ENCODE peak calls at places on chromosomes 5 and 9, in nine cellular contexts. One of them, this sample, is unnamed.

GRCh38 chr5:61394078-61394701 is 62.1 kb downstream of the ZSWIM6 start:
- DNase-seq in neural crest cell: no peak
- DNase-seq in SW480: no peak
- DNase-seq in cardiac muscle cell: no peak
- DNase-seq in CD8-positive, alpha-beta memory T cell: no peak
- DNase-seq in germinal center: no peak
- DNase-seq in ecto neural progenitor cell: no peak
- DNase-seq in cardiac fibroblast: no peak
- DNase-seq in stimulated activated CD8-positive, alpha-beta memory T cell treated with anti-CD3 and anti-CD28 coated beads, Interleukin-15, amount 100 ng/mL, for 1 hour: no peak
- DNase-seq in this sample: no peak

GRCh38 chr5:147911427-147911826 is 5.1 kb upstream of the C5orf46 start:
- DNase-seq in neural crest cell: no peak
- DNase-seq in SW480: no peak
- DNase-seq in cardiac muscle cell: no peak
- DNase-seq in CD8-positive, alpha-beta memory T cell: no peak
- DNase-seq in germinal center: no peak
- DNase-seq in ecto neural progenitor cell: no peak
- DNase-seq in cardiac fibroblast: no peak
- DNase-seq in stimulated activated CD8-positive, alpha-beta memory T cell treated with anti-CD3 and anti-CD28 coated beads, Interleukin-15, amount 100 ng/mL, for 1 hour: no peak
- DNase-seq in this sample: no peak

GRCh38 chr5:10634056-10634455 is 70.2 kb downstream of the ANKRD33B start:
- DNase-seq in neural crest cell: no peak
- DNase-seq in SW480: no peak
- DNase-seq in cardiac muscle cell: no peak
- DNase-seq in CD8-positive, alpha-beta memory T cell: no peak
- DNase-seq in germinal center: peak; percentile 64
- DNase-seq in ecto neural progenitor cell: no peak
- DNase-seq in cardiac fibroblast: no peak
- DNase-seq in stimulated activated CD8-positive, alpha-beta memory T cell treated with anti-CD3 and anti-CD28 coated beads, Interleukin-15, amount 100 ng/mL, for 1 hour: no peak
- DNase-seq in this sample: no peak

GRCh38 chr5:12242960-12243888 is 339.0 kb upstream of the CTNND2 start:
- DNase-seq in neural crest cell: no peak
- DNase-seq in SW480: no peak
- DNase-seq in cardiac muscle cell: no peak
- DNase-seq in CD8-positive, alpha-beta memory T cell: no peak
- DNase-seq in germinal center: no peak
- DNase-seq in ecto neural progenitor cell: no peak
- DNase-seq in cardiac fibroblast: no peak
- DNase-seq in stimulated activated CD8-positive, alpha-beta memory T cell treated with anti-CD3 and anti-CD28 coated beads, Interleukin-15, amount 100 ng/mL, for 1 hour: no peak
- DNase-seq in this sample: no peak

GRCh38 chr5:178483620-178484019 is 106.6 kb downstream of the COL23A1 start:
- DNase-seq in neural crest cell: no peak
- DNase-seq in SW480: no peak
- DNase-seq in cardiac muscle cell: no peak
- DNase-seq in CD8-positive, alpha-beta memory T cell: no peak
- DNase-seq in germinal center: no peak
- DNase-seq in ecto neural progenitor cell: no peak
- DNase-seq in cardiac fibroblast: no peak
- DNase-seq in stimulated activated CD8-positive, alpha-beta memory T cell treated with anti-CD3 and anti-CD28 coated beads, Interleukin-15, amount 100 ng/mL, for 1 hour: peak; percentile 3
- DNase-seq in this sample: peak; percentile 90

GRCh38 chr5:174916227-174916626 is 191.8 kb downstream of the MSX2 start:
- DNase-seq in neural crest cell: no peak
- DNase-seq in SW480: no peak
- DNase-seq in cardiac muscle cell: no peak
- DNase-seq in CD8-positive, alpha-beta memory T cell: no peak
- DNase-seq in germinal center: no peak
- DNase-seq in ecto neural progenitor cell: no peak
- DNase-seq in cardiac fibroblast: no peak
- DNase-seq in stimulated activated CD8-positive, alpha-beta memory T cell treated with anti-CD3 and anti-CD28 coated beads, Interleukin-15, amount 100 ng/mL, for 1 hour: no peak
- DNase-seq in this sample: no peak

GRCh38 chr5:100780376-100780870 is 122.7 kb downstream of the ST8SIA4 start:
- DNase-seq in neural crest cell: no peak
- DNase-seq in SW480: no peak
- DNase-seq in cardiac muscle cell: no peak
- DNase-seq in CD8-positive, alpha-beta memory T cell: no peak
- DNase-seq in germinal center: peak; percentile 41
- DNase-seq in ecto neural progenitor cell: no peak
- DNase-seq in cardiac fibroblast: no peak
- DNase-seq in stimulated activated CD8-positive, alpha-beta memory T cell treated with anti-CD3 and anti-CD28 coated beads, Interleukin-15, amount 100 ng/mL, for 1 hour: no peak
- DNase-seq in this sample: peak; percentile 44

GRCh38 chr9:68709291-68709970 is 4.4 kb downstream of the PIP5K1B start:
- DNase-seq in neural crest cell: no peak
- DNase-seq in SW480: no peak
- DNase-seq in cardiac muscle cell: no peak
- DNase-seq in CD8-positive, alpha-beta memory T cell: no peak
- DNase-seq in germinal center: no peak
- DNase-seq in ecto neural progenitor cell: no peak
- DNase-seq in cardiac fibroblast: no peak
- DNase-seq in stimulated activated CD8-positive, alpha-beta memory T cell treated with anti-CD3 and anti-CD28 coated beads, Interleukin-15, amount 100 ng/mL, for 1 hour: no peak
- DNase-seq in this sample: no peak

GRCh38 chr5:15555176-15555575 is 55.2 kb downstream of the FBXL7 start:
- DNase-seq in neural crest cell: no peak
- DNase-seq in SW480: no peak
- DNase-seq in cardiac muscle cell: no peak
- DNase-seq in CD8-positive, alpha-beta memory T cell: no peak
- DNase-seq in germinal center: no peak
- DNase-seq in ecto neural progenitor cell: no peak
- DNase-seq in cardiac fibroblast: no peak
- DNase-seq in stimulated activated CD8-positive, alpha-beta memory T cell treated with anti-CD3 and anti-CD28 coated beads, Interleukin-15, amount 100 ng/mL, for 1 hour: no peak
- DNase-seq in this sample: no peak

GRCh38 chr5:6745706-6746217 is 32.5 kb downstream of the TENT4A start:
- DNase-seq in neural crest cell: no peak
- DNase-seq in SW480: peak; percentile 51
- DNase-seq in cardiac muscle cell: peak; percentile 75
- DNase-seq in CD8-positive, alpha-beta memory T cell: no peak
- DNase-seq in germinal center: peak; percentile 63
- DNase-seq in ecto neural progenitor cell: no peak
- DNase-seq in cardiac fibroblast: peak; percentile 84
- DNase-seq in stimulated activated CD8-positive, alpha-beta memory T cell treated with anti-CD3 and anti-CD28 coated beads, Interleukin-15, amount 100 ng/mL, for 1 hour: no peak
- DNase-seq in this sample: peak; percentile 18

GRCh38 chr5:58980890-58981289 is 398.0 kb downstream of the RAB3C start:
- DNase-seq in neural crest cell: no peak
- DNase-seq in SW480: no peak
- DNase-seq in cardiac muscle cell: no peak
- DNase-seq in CD8-positive, alpha-beta memory T cell: no peak
- DNase-seq in germinal center: no peak
- DNase-seq in ecto neural progenitor cell: no peak
- DNase-seq in cardiac fibroblast: no peak
- DNase-seq in stimulated activated CD8-positive, alpha-beta memory T cell treated with anti-CD3 and anti-CD28 coated beads, Interleukin-15, amount 100 ng/mL, for 1 hour: no peak
- DNase-seq in this sample: no peak

GRCh38 chr9:13445123-13445522 is 165.6 kb upstream of the MPDZ start:
- DNase-seq in neural crest cell: no peak
- DNase-seq in SW480: no peak
- DNase-seq in cardiac muscle cell: peak; percentile 33
- DNase-seq in CD8-positive, alpha-beta memory T cell: no peak
- DNase-seq in germinal center: no peak
- DNase-seq in ecto neural progenitor cell: no peak
- DNase-seq in cardiac fibroblast: peak; percentile 29
- DNase-seq in stimulated activated CD8-positive, alpha-beta memory T cell treated with anti-CD3 and anti-CD28 coated beads, Interleukin-15, amount 100 ng/mL, for 1 hour: no peak
- DNase-seq in this sample: no peak

GRCh38 chr9:83583151-83584014 is 39.6 kb upstream of the IDNK start:
- DNase-seq in neural crest cell: peak; percentile 51
- DNase-seq in SW480: peak; percentile 50
- DNase-seq in cardiac muscle cell: peak; percentile 80
- DNase-seq in CD8-positive, alpha-beta memory T cell: peak; percentile 16
- DNase-seq in germinal center: peak; percentile 43
- DNase-seq in ecto neural progenitor cell: peak; percentile 56
- DNase-seq in cardiac fibroblast: peak; percentile 79
- DNase-seq in stimulated activated CD8-positive, alpha-beta memory T cell treated with anti-CD3 and anti-CD28 coated beads, Interleukin-15, amount 100 ng/mL, for 1 hour: no peak
- DNase-seq in this sample: peak; percentile 34

GRCh38 chr5:179680780-179681411 is at the start of gene CBY3:
- DNase-seq in neural crest cell: no peak
- DNase-seq in SW480: no peak
- DNase-seq in cardiac muscle cell: no peak
- DNase-seq in CD8-positive, alpha-beta memory T cell: no peak
- DNase-seq in germinal center: no peak
- DNase-seq in ecto neural progenitor cell: no peak
- DNase-seq in cardiac fibroblast: peak; percentile 27
- DNase-seq in stimulated activated CD8-positive, alpha-beta memory T cell treated with anti-CD3 and anti-CD28 coated beads, Interleukin-15, amount 100 ng/mL, for 1 hour: no peak
- DNase-seq in this sample: no peak

GRCh38 chr5:67100301-67100700 is 96.3 kb downstream of the CD180 start:
- DNase-seq in neural crest cell: no peak
- DNase-seq in SW480: no peak
- DNase-seq in cardiac muscle cell: no peak
- DNase-seq in CD8-positive, alpha-beta memory T cell: no peak
- DNase-seq in germinal center: no peak
- DNase-seq in ecto neural progenitor cell: no peak
- DNase-seq in cardiac fibroblast: no peak
- DNase-seq in stimulated activated CD8-positive, alpha-beta memory T cell treated with anti-CD3 and anti-CD28 coated beads, Interleukin-15, amount 100 ng/mL, for 1 hour: no peak
- DNase-seq in this sample: no peak

GRCh38 chr9:31837211-31837610 is 547.2 kb upstream of the ACO1 start:
- DNase-seq in neural crest cell: no peak
- DNase-seq in SW480: no peak
- DNase-seq in cardiac muscle cell: no peak
- DNase-seq in CD8-positive, alpha-beta memory T cell: no peak
- DNase-seq in germinal center: no peak
- DNase-seq in ecto neural progenitor cell: no peak
- DNase-seq in cardiac fibroblast: no peak
- DNase-seq in stimulated activated CD8-positive, alpha-beta memory T cell treated with anti-CD3 and anti-CD28 coated beads, Interleukin-15, amount 100 ng/mL, for 1 hour: no peak
- DNase-seq in this sample: no peak

GRCh38 chr5:176658007-176658599 is 10.8 kb downstream of the TSPAN17 start:
- DNase-seq in neural crest cell: peak; percentile 70
- DNase-seq in SW480: peak; percentile 79
- DNase-seq in cardiac muscle cell: peak; percentile 79
- DNase-seq in CD8-positive, alpha-beta memory T cell: peak; percentile 40
- DNase-seq in germinal center: peak; percentile 62
- DNase-seq in ecto neural progenitor cell: peak; percentile 81
- DNase-seq in cardiac fibroblast: peak; percentile 72
- DNase-seq in stimulated activated CD8-positive, alpha-beta memory T cell treated with anti-CD3 and anti-CD28 coated beads, Interleukin-15, amount 100 ng/mL, for 1 hour: peak; percentile 38
- DNase-seq in this sample: peak; percentile 45

GRCh38 chr5:78569441-78569840 is 79.1 kb downstream of the LHFPL2 start:
- DNase-seq in neural crest cell: no peak
- DNase-seq in SW480: no peak
- DNase-seq in cardiac muscle cell: peak; percentile 95
- DNase-seq in CD8-positive, alpha-beta memory T cell: no peak
- DNase-seq in germinal center: no peak
- DNase-seq in ecto neural progenitor cell: no peak
- DNase-seq in cardiac fibroblast: peak; percentile 72
- DNase-seq in stimulated activated CD8-positive, alpha-beta memory T cell treated with anti-CD3 and anti-CD28 coated beads, Interleukin-15, amount 100 ng/mL, for 1 hour: no peak
- DNase-seq in this sample: no peak

GRCh38 chr5:97797994-97798451 is 615.0 kb upstream of the RIOK2 start:
- DNase-seq in neural crest cell: no peak
- DNase-seq in SW480: no peak
- DNase-seq in cardiac muscle cell: peak; percentile 51
- DNase-seq in CD8-positive, alpha-beta memory T cell: no peak
- DNase-seq in germinal center: no peak
- DNase-seq in ecto neural progenitor cell: no peak
- DNase-seq in cardiac fibroblast: no peak
- DNase-seq in stimulated activated CD8-positive, alpha-beta memory T cell treated with anti-CD3 and anti-CD28 coated beads, Interleukin-15, amount 100 ng/mL, for 1 hour: no peak
- DNase-seq in this sample: no peak

GRCh38 chr9:37029304-37029775 is 4.7 kb downstream of the PAX5 start:
- DNase-seq in neural crest cell: no peak
- DNase-seq in SW480: no peak
- DNase-seq in cardiac muscle cell: no peak
- DNase-seq in CD8-positive, alpha-beta memory T cell: no peak
- DNase-seq in germinal center: peak; percentile 61
- DNase-seq in ecto neural progenitor cell: peak; percentile 54
- DNase-seq in cardiac fibroblast: no peak
- DNase-seq in stimulated activated CD8-positive, alpha-beta memory T cell treated with anti-CD3 and anti-CD28 coated beads, Interleukin-15, amount 100 ng/mL, for 1 hour: no peak
- DNase-seq in this sample: no peak

GRCh38 chr5:171158581-171158980 is 150.5 kb upstream of the TLX3 start:
- DNase-seq in neural crest cell: no peak
- DNase-seq in SW480: peak; percentile 44
- DNase-seq in cardiac muscle cell: no peak
- DNase-seq in CD8-positive, alpha-beta memory T cell: no peak
- DNase-seq in germinal center: no peak
- DNase-seq in ecto neural progenitor cell: no peak
- DNase-seq in cardiac fibroblast: no peak
- DNase-seq in stimulated activated CD8-positive, alpha-beta memory T cell treated with anti-CD3 and anti-CD28 coated beads, Interleukin-15, amount 100 ng/mL, for 1 hour: no peak
- DNase-seq in this sample: no peak

GRCh38 chr5:159987031-159987674 is 21.8 kb upstream of the TTC1 start:
- DNase-seq in neural crest cell: peak; percentile 61
- DNase-seq in SW480: peak; percentile 90
- DNase-seq in cardiac muscle cell: peak; percentile 72
- DNase-seq in CD8-positive, alpha-beta memory T cell: peak; percentile 53
- DNase-seq in germinal center: peak; percentile 86
- DNase-seq in ecto neural progenitor cell: peak; percentile 88
- DNase-seq in cardiac fibroblast: peak; percentile 70
- DNase-seq in stimulated activated CD8-positive, alpha-beta memory T cell treated with anti-CD3 and anti-CD28 coated beads, Interleukin-15, amount 100 ng/mL, for 1 hour: peak; percentile 47
- DNase-seq in this sample: peak; percentile 23

GRCh38 chr9:116094846-116095245 is 58.7 kb upstream of the PAPPA start:
- DNase-seq in neural crest cell: no peak
- DNase-seq in SW480: no peak
- DNase-seq in cardiac muscle cell: no peak
- DNase-seq in CD8-positive, alpha-beta memory T cell: no peak
- DNase-seq in germinal center: no peak
- DNase-seq in ecto neural progenitor cell: no peak
- DNase-seq in cardiac fibroblast: peak; percentile 59
- DNase-seq in stimulated activated CD8-positive, alpha-beta memory T cell treated with anti-CD3 and anti-CD28 coated beads, Interleukin-15, amount 100 ng/mL, for 1 hour: no peak
- DNase-seq in this sample: no peak

GRCh38 chr9:79824265-79824664 is 252.5 kb downstream of the TLE4 start:
- DNase-seq in neural crest cell: no peak
- DNase-seq in SW480: no peak
- DNase-seq in cardiac muscle cell: no peak
- DNase-seq in CD8-positive, alpha-beta memory T cell: no peak
- DNase-seq in germinal center: no peak
- DNase-seq in ecto neural progenitor cell: no peak
- DNase-seq in cardiac fibroblast: no peak
- DNase-seq in stimulated activated CD8-positive, alpha-beta memory T cell treated with anti-CD3 and anti-CD28 coated beads, Interleukin-15, amount 100 ng/mL, for 1 hour: no peak
- DNase-seq in this sample: no peak